ENCODE peak calls at places on chromosomes 16 and 17, in five cellular contexts. One of them, this sample, is unnamed. For H3K27me3, the result is how much of the 10 kb centered on the place peaks cover.

GRCh38 chr17:65850486-65850885 is 289.0 kb upstream of the AXIN2 start:
- DNase-seq in uterus: no peak
- DNase-seq in thoracic aorta: no peak
- DNase-seq in gastrocnemius medialis: no peak
- DNase-seq in ascending aorta: no peak
- DNase-seq in this sample: no peak

GRCh38 chr16:57540906-57541753 is 1.3 kb upstream of the ADGRG5 start:
- DNase-seq in uterus: peak
- DNase-seq in thoracic aorta: no peak
- DNase-seq in gastrocnemius medialis: no peak
- DNase-seq in ascending aorta: no peak
- DNase-seq in this sample: peak

GRCh38 chr16:56282455-56282854 is 91.2 kb downstream of the GNAO1 start:
- DNase-seq in uterus: no peak
- DNase-seq in thoracic aorta: no peak
- DNase-seq in gastrocnemius medialis: no peak
- DNase-seq in ascending aorta: no peak
- DNase-seq in this sample: no peak

GRCh38 chr17:45750779-45751440 is 33.2 kb upstream of the CRHR1 start:
- DNase-seq in uterus: no peak
- DNase-seq in thoracic aorta: no peak
- DNase-seq in gastrocnemius medialis: no peak
- DNase-seq in ascending aorta: no peak
- DNase-seq in this sample: no peak

GRCh38 chr17:78416791-78417530 is 38.5 kb downstream of the PGS1 start:
- DNase-seq in uterus: peak
- DNase-seq in thoracic aorta: no peak
- DNase-seq in gastrocnemius medialis: no peak
- DNase-seq in ascending aorta: no peak
- DNase-seq in this sample: peak

GRCh38 chr17:77318491-77319210 is 177.9 kb downstream of the SEC14L1 start:
- DNase-seq in uterus: peak
- DNase-seq in thoracic aorta: no peak
- DNase-seq in gastrocnemius medialis: peak
- DNase-seq in ascending aorta: no peak
- DNase-seq in this sample: peak

GRCh38 chr17:38571833-38572274 is 33.9 kb downstream of the SRCIN1 start:
- DNase-seq in uterus: no peak
- DNase-seq in thoracic aorta: no peak
- DNase-seq in gastrocnemius medialis: no peak
- DNase-seq in ascending aorta: no peak
- DNase-seq in this sample: no peak

GRCh38 chr17:14205992-14206461 is 30.6 kb downstream of the CDRT15 start:
- DNase-seq in uterus: no peak
- DNase-seq in thoracic aorta: no peak
- DNase-seq in gastrocnemius medialis: peak
- DNase-seq in ascending aorta: peak
- DNase-seq in this sample: no peak

GRCh38 chr17:58006924-58007780 is at the start of gene SRSF1:
- DNase-seq in uterus: peak
- DNase-seq in thoracic aorta: peak
- DNase-seq in gastrocnemius medialis: peak
- DNase-seq in ascending aorta: peak
- DNase-seq in this sample: peak

GRCh38 chr17:76689859-76690258 is 20.9 kb downstream of the MXRA7 start:
- DNase-seq in uterus: no peak
- DNase-seq in thoracic aorta: no peak
- DNase-seq in gastrocnemius medialis: no peak
- DNase-seq in ascending aorta: no peak
- DNase-seq in this sample: no peak

GRCh38 chr17:72592242-72592966 is 471.6 kb downstream of the SOX9 start:
- DNase-seq in uterus: peak
- DNase-seq in thoracic aorta: no peak
- DNase-seq in gastrocnemius medialis: no peak
- DNase-seq in ascending aorta: peak
- DNase-seq in this sample: no peak

GRCh38 chr16:77297996-77298637 is 98.9 kb downstream of the SYCE1L start:
- DNase-seq in uterus: no peak
- DNase-seq in thoracic aorta: no peak
- DNase-seq in gastrocnemius medialis: no peak
- DNase-seq in ascending aorta: no peak
- DNase-seq in this sample: no peak

GRCh38 chr16:29820730-29821662 is 734 bp downstream of the MVP start:
- DNase-seq in uterus: peak
- DNase-seq in thoracic aorta: no peak
- DNase-seq in gastrocnemius medialis: peak
- DNase-seq in ascending aorta: no peak
- DNase-seq in this sample: peak

GRCh38 chr17:71548540-71549190 is 572.2 kb upstream of the SOX9 start:
- DNase-seq in uterus: no peak
- DNase-seq in thoracic aorta: no peak
- DNase-seq in gastrocnemius medialis: no peak
- DNase-seq in ascending aorta: no peak
- DNase-seq in this sample: no peak

GRCh38 chr17:14396542-14396941 is 95.7 kb downstream of the HS3ST3B1 start:
- DNase-seq in uterus: no peak
- DNase-seq in thoracic aorta: no peak
- DNase-seq in gastrocnemius medialis: no peak
- DNase-seq in ascending aorta: no peak
- DNase-seq in this sample: no peak

GRCh38 chr17:39631403-39631802 is 4.7 kb downstream of the PPP1R1B start:
- DNase-seq in uterus: no peak
- DNase-seq in thoracic aorta: no peak
- DNase-seq in gastrocnemius medialis: no peak
- DNase-seq in ascending aorta: no peak
- DNase-seq in this sample: no peak

GRCh38 chr17:56141046-56141839 is 12.0 kb upstream of the ANKFN1 start:
- DNase-seq in uterus: no peak
- DNase-seq in thoracic aorta: no peak
- DNase-seq in gastrocnemius medialis: no peak
- DNase-seq in ascending aorta: no peak
- DNase-seq in this sample: no peak

GRCh38 chr17:68089881-68090280 is 54.3 kb downstream of the KPNA2 start:
- DNase-seq in uterus: no peak
- DNase-seq in thoracic aorta: no peak
- DNase-seq in gastrocnemius medialis: peak
- DNase-seq in ascending aorta: no peak
- DNase-seq in this sample: no peak

GRCh38 chr17:5097101-5097834 is 14.4 kb downstream of the ZNF232 start:
- DNase-seq in uterus: peak
- DNase-seq in thoracic aorta: no peak
- DNase-seq in gastrocnemius medialis: no peak
- DNase-seq in ascending aorta: no peak
- DNase-seq in this sample: peak

GRCh38 chr17:692116-692515 is 22.5 kb downstream of the VPS53 start:
- DNase-seq in uterus: no peak
- DNase-seq in thoracic aorta: no peak
- DNase-seq in gastrocnemius medialis: no peak
- DNase-seq in ascending aorta: no peak
- DNase-seq in this sample: no peak

GRCh38 chr16:83653785-83654184 is 154.0 kb upstream of the HSBP1 start:
- DNase-seq in uterus: no peak
- DNase-seq in thoracic aorta: no peak
- DNase-seq in gastrocnemius medialis: no peak
- DNase-seq in ascending aorta: no peak
- DNase-seq in this sample: no peak

GRCh38 chr16:67910162-67910561 is 17.1 kb downstream of the PSKH1 start:
- DNase-seq in uterus: no peak
- DNase-seq in thoracic aorta: no peak
- DNase-seq in gastrocnemius medialis: no peak
- DNase-seq in ascending aorta: no peak
- DNase-seq in this sample: no peak

GRCh38 chr16:57619606-57620315 is 8.7 kb upstream of the ADGRG1 start:
- DNase-seq in uterus: peak
- DNase-seq in thoracic aorta: no peak
- DNase-seq in gastrocnemius medialis: no peak
- DNase-seq in ascending aorta: no peak
- DNase-seq in this sample: peak

GRCh38 chr17:42342242-42343008 is 45.8 kb downstream of the STAT3 start:
- DNase-seq in uterus: no peak
- DNase-seq in thoracic aorta: no peak
- DNase-seq in gastrocnemius medialis: no peak
- DNase-seq in ascending aorta: no peak
- DNase-seq in this sample: no peak

GRCh38 chr17:58338907-58339774 is 10.5 kb upstream of the TSPOAP1 start:
- DNase-seq in uterus: no peak
- DNase-seq in thoracic aorta: no peak
- DNase-seq in gastrocnemius medialis: peak
- DNase-seq in ascending aorta: no peak
- DNase-seq in this sample: peak

GRCh38 chr16:1347962-1348361 is 3.7 kb downstream of the TSR3 start:
- DNase-seq in uterus: no peak
- DNase-seq in thoracic aorta: no peak
- DNase-seq in gastrocnemius medialis: no peak
- DNase-seq in ascending aorta: no peak
- DNase-seq in this sample: no peak

DNA sequence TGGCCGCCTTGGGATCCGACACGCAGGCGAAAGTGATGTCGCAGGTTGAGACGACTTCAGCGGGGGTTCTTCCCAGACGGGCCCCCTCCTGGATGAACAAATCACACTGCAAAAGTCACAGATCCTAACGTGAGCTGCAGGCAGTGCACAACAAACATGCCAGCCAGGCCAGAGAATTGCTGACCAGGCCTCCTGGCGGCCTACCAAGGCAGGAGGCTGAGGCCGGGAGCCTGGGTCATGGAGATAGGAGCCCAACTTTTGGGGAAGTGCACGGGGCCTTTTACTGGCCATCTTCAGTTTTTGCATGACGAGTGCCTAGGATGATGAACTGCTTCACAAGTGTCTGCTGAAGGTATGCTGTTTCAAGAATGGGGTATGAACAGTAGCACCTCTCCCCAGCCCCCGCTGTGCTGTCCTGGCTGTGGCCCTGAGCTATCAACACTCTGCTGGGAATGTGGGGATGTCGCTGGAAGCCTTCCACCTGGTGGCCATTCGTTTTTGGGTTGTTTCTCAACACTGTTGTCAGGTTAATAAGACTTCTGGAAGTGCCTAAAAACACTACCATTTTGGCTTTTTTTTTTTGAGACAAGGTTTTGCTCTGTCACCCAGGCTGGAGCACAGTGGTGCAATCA is 12.2 kb upstream of the ROGDI start:
- DNase-seq in uterus: no peak
- DNase-seq in thoracic aorta: no peak
- DNase-seq in gastrocnemius medialis: peak
- DNase-seq in ascending aorta: no peak
- DNase-seq in this sample: no peak
- H3K27me3 ChIP-seq in uterus: under half
- H3K27me3 ChIP-seq in thoracic aorta: under half
- H3K27me3 ChIP-seq in gastrocnemius medialis: under half
- H3K27me3 ChIP-seq in ascending aorta: under half
- H3K27me3 ChIP-seq in this sample: under half

GRCh38 chr17:81838753-81839255 is 4.0 kb upstream of the PPP1R27 start:
- DNase-seq in uterus: no peak
- DNase-seq in thoracic aorta: no peak
- DNase-seq in gastrocnemius medialis: peak
- DNase-seq in ascending aorta: no peak
- DNase-seq in this sample: no peak
- H3K27ac ChIP-seq in uterus: no peak
- H3K27ac ChIP-seq in thoracic aorta: no peak
- H3K27ac ChIP-seq in gastrocnemius medialis: peak
- H3K27ac ChIP-seq in ascending aorta: no peak
- H3K27ac ChIP-seq in this sample: no peak

GRCh38 chr17:36977066-36977465 is 28.3 kb downstream of the AATF start:
- DNase-seq in uterus: no peak
- DNase-seq in thoracic aorta: no peak
- DNase-seq in gastrocnemius medialis: no peak
- DNase-seq in ascending aorta: no peak
- DNase-seq in this sample: no peak
- H3K27me3 ChIP-seq in uterus: under half
- H3K27me3 ChIP-seq in thoracic aorta: under half
- H3K27me3 ChIP-seq in gastrocnemius medialis: under half
- H3K27me3 ChIP-seq in ascending aorta: under half
- H3K27me3 ChIP-seq in this sample: under half

GRCh38 chr17:12549499-12549901 is 116.2 kb upstream of the MYOCD start:
- DNase-seq in uterus: no peak
- DNase-seq in thoracic aorta: no peak
- DNase-seq in gastrocnemius medialis: no peak
- DNase-seq in ascending aorta: peak
- DNase-seq in this sample: no peak

GRCh38 chr17:12546983-12547382 is 118.7 kb upstream of the MYOCD start:
- DNase-seq in uterus: no peak
- DNase-seq in thoracic aorta: no peak
- DNase-seq in gastrocnemius medialis: no peak
- DNase-seq in ascending aorta: no peak
- DNase-seq in this sample: no peak

GRCh38 chr17:12545877-12546513 is 119.7 kb upstream of the MYOCD start:
- DNase-seq in uterus: no peak
- DNase-seq in thoracic aorta: no peak
- DNase-seq in gastrocnemius medialis: no peak
- DNase-seq in ascending aorta: no peak
- DNase-seq in this sample: peak

GRCh38 chr17:12547829-12548228 is 117.9 kb upstream of the MYOCD start:
- DNase-seq in uterus: no peak
- DNase-seq in thoracic aorta: no peak
- DNase-seq in gastrocnemius medialis: no peak
- DNase-seq in ascending aorta: no peak
- DNase-seq in this sample: no peak

GRCh38 chr17:12548558-12548957 is 117.1 kb upstream of the MYOCD start:
- DNase-seq in uterus: no peak
- DNase-seq in thoracic aorta: no peak
- DNase-seq in gastrocnemius medialis: no peak
- DNase-seq in ascending aorta: no peak
- DNase-seq in this sample: no peak
- H3K27ac ChIP-seq in uterus: peak
- H3K27ac ChIP-seq in thoracic aorta: peak
- H3K27ac ChIP-seq in gastrocnemius medialis: no peak
- H3K27ac ChIP-seq in ascending aorta: peak
- H3K27ac ChIP-seq in this sample: peak